ENCODE peak calls at places on chromosomes 1 and 21, in four cellular contexts. P, D, L and S are unnamed samples.

GRCh38 chr1:24830680-24831272 is 85.5 kb downstream of the CLIC4 start:
- DNase-seq in D (no peak), L (no peak), P (peak), S (peak)

GRCh38 chr1:114594046-114594445 is 12.6 kb upstream of the BCAS2 start:
- DNase-seq in P (no peak), D (no peak), L (no peak), S (no peak)

GRCh38 chr1:201026234-201026633 is 2.7 kb upstream of the KIF21B start:
- DNase-seq in D (no peak), P (no peak), L (no peak), S (no peak)

GRCh38 chr1:187053876-187054275 is 225.1 kb downstream of the PLA2G4A start:
- DNase-seq in D (no peak), L (no peak), P (no peak), S (no peak)

GRCh38 chr1:167708940-167709389 is 12.8 kb upstream of the MPZL1 start:
- DNase-seq in D (no peak), L (no peak), P (no peak), S (no peak)

GRCh38 chr1:99170516-99170915 is 93.8 kb upstream of the PLPPR4 start:
- DNase-seq in L (no peak), D (no peak), P (peak), S (no peak)

GRCh38 chr1:197912739-197913494 is 4.3 kb upstream of the LHX9 start:
- DNase-seq in P (no peak), L (no peak), D (no peak), S (no peak)

GRCh38 chr21:34812510-34813265 is 143.9 kb downstream of the CLIC6 start:
- DNase-seq in D (no peak), L (no peak), P (peak), S (no peak)

GRCh38 chr1:202505356-202505755 is 156.9 kb downstream of the PPP1R12B start:
- DNase-seq in P (peak), L (no peak), D (no peak), S (no peak)

GRCh38 chr1:172917972-172918371 is 132.8 kb downstream of the TNFSF18 start:
- DNase-seq in P (peak), L (no peak), D (no peak), S (no peak)

DNA sequence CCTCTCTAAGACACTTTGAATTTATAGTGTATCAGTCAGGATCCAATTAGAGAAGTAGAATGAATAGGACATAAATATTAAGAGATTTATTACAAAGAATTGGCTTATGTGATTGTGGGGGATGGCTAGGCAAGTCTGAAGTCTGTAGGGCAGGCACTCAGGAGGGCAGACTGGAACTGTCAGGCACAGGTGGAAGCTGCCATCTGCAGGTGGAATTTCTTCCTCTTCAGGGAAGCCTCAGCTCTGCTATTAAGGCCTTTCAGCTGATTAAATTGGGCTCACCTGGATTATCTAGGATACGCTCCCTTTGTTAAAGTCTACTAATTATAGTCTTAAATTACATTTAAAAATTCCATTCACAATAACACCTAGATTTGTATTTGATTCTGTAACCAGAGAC is 92.0 kb upstream of the HAO2 start:
- DNase-seq in L (no peak), D (no peak), P (no peak), S (no peak)
- TF ChIP-seq CTCF in L (no peak), D (no peak), P (no peak), S (peak)

DNA sequence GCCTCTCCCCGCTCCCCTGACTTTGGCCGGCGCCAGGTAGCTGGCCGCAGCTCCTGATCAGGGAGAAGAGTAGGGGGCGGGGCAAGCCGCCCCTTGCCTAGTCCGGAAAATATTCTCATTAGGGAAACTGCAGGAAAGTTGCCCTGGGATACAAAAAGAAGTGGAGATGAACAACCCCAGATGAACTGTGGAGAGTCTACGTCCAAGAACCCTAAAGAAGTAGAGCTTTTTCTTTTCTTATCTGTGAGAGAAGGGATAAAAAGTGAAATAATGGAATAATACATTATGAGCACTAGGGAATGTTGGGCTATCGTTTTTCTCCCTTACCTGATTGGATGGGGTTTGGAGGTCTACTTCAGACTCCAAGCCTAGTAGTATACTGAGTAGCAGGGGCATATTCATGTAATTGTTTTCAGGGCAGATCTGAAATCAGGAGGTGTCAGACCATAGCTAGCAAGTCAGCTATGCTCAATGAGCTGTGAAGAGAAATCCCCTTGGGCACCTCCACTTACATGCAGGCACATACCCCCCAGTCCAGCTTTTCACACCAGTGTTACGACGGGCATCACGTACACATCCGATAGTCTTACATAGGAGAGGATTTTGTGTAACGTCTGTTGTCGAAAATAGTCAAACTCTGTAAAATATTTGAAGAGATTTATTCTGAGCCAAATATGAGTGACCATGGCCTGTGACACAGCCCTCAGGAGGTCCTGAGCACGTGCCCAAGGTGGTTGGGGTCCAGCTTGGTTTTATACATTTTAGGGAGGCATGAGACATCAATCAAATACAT is 1.7 kb upstream of the DUSP10 start:
- DNase-seq in L (no peak), D (no peak), P (no peak), S (peak)
- TF ChIP-seq CTCF in L (no peak), D (no peak), P (no peak), S (no peak)

GRCh38 chr1:48864913-48865312 is 88.2 kb upstream of the BEND5 start:
- DNase-seq in P (no peak), L (no peak), D (no peak), S (no peak)

GRCh38 chr1:48870596-48870995 is 93.9 kb upstream of the BEND5 start:
- DNase-seq in D (peak), P (no peak), L (no peak), S (no peak)

GRCh38 chr1:48873944-48874343 is 97.3 kb upstream of the BEND5 start:
- DNase-seq in P (no peak), L (no peak), D (no peak), S (no peak)

GRCh38 chr1:48869116-48869893 is 92.6 kb upstream of the BEND5 start:
- DNase-seq in P (peak), L (no peak), D (no peak), S (no peak)
- TF ChIP-seq CTCF in P (no peak), L (no peak), D (no peak), S (no peak)

GRCh38 chr1:214551436-214552173 is at the start of gene PTPN14:
- DNase-seq in P (peak), D (peak), L (peak), S (peak)
- TF ChIP-seq CTCF in P (peak), D (peak), L (no peak), S (no peak)

DNA sequence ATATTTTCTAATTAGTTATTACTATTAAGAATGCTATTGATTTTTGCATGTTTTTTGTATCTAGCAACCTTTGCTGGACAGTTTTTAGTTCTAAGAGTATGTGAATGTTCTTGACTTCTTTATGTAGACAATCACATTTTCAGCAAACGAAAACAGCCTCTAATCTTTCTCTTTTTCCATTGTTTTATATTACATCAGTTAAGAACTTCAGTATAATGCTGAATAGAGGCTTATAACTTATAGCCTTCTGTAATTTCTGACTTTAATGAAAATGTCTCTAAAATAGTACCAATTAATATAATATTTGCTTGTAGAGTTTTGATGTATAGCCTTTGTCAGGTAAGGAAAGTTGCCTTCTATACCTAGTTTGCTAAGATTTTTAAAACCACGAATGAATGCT is 33.2 kb upstream of the ATF3 start:
- DNase-seq in P (no peak), D (no peak), L (no peak), S (no peak)
- TF ChIP-seq CTCF in P (no peak), D (no peak), L (no peak), S (no peak)

DNA sequence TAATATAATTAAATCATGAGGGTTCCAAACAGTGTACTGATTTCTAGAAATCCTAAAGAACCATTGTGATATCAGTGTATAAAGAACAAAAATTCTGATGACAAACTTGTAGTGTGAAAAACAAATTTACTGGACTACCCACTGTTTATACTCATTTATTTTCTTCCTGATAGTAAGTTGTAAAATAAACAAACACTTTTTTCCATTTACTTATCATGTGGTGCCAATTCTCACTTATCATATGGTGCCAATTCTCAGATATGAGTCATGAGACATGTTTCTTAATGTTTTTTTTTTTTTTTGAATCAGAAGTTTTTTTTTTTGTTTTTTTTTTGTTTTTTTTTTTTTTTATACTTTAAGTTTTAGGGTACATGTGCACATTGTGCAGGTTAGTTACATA is 137.7 kb downstream of the LEPR start:
- DNase-seq in D (no peak), P (peak), L (no peak), S (no peak)
- TF ChIP-seq CTCF in D (no peak), P (no peak), L (no peak), S (no peak)

DNA sequence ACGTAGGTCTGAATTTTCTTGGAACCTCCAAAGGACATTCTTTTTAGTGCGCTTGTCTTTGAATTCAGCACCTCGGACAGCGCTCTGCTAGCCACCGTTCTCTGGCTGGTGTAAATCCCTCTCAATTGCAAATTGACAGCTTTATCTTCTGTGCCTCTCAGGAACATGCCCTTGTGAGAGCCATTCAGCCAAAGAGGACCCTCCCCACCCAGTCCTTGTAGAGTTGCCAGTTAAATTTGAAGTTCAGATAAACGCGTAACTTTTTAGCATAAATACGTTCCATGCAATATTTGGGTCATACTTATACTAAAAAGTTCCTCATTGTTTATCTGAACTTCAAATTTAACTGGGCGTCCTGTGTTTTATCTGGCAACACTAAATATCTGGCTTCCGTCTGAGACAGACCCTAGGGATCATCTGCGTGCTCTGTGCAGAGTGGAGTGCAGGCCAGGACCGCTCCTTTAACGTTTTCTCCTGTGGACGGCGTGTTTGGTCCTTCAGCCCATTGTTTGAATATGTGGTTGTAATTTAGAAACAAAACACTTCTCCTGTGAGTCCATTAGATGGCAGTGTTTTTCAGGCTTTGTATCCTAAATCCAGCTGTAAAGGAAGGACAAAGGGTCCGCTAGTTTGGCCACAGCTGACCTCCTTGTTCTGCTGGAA is 7.0 kb downstream of the KCNAB2 start:
- DNase-seq in D (peak), L (peak), P (peak), S (peak)
- TF ChIP-seq CTCF in D (peak), L (no peak), P (peak), S (peak)

GRCh38 chr1:8374812-8375211 is 56.9 kb downstream of the SLC45A1 start:
- DNase-seq in D (no peak), P (peak), L (no peak), S (no peak)
- TF ChIP-seq CTCF in D (peak), P (peak), L (no peak), S (no peak)

DNA sequence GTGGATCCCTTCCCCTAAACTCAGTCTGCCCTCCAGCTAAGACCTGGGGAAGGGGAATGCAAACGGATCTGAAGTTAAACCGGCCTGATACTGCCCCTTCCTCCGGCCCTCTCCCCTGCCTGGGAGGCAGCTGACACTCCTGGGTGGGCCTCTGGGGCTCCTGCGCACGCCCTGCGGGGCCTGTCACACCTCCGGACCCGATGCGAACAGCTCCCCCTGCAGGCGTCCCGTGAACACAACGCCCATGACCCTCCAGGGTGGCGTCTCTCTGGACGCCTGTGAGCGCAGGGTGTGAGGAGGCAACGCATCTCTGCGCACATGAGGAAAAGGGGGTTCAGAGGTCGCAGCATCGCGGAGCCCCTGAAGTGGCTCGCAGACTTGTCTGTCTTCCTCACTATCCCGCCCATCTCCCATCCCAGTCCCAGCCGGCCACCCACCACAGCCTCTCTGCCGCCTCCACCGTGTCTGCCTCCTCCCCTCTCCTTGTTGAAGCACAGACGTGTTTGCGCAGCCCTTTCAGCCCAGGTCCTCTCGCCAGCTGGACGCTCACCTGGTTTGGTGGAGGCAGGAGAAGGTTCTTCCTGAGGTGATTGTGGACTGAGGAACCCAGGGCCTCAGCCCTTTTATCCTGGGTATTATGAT is 421 bp upstream of the LCE3A start:
- DNase-seq in D (no peak), P (no peak), L (no peak), S (peak)
- TF ChIP-seq CTCF in D (no peak), P (no peak), L (no peak), S (no peak)

GRCh38 chr1:91610829-91611228 is 110.2 kb downstream of the CDC7 start:
- DNase-seq in P (no peak), D (no peak), L (no peak), S (no peak)

GRCh38 chr1:91606546-91607078 is 106.0 kb downstream of the CDC7 start:
- DNase-seq in P (no peak), L (no peak), D (no peak), S (no peak)

GRCh38 chr1:91610102-91610501 is 109.5 kb downstream of the CDC7 start:
- DNase-seq in L (no peak), D (no peak), P (no peak), S (no peak)

GRCh38 chr1:91609571-91609970 is 108.9 kb downstream of the CDC7 start:
- DNase-seq in P (peak), L (no peak), D (no peak), S (no peak)

DNA sequence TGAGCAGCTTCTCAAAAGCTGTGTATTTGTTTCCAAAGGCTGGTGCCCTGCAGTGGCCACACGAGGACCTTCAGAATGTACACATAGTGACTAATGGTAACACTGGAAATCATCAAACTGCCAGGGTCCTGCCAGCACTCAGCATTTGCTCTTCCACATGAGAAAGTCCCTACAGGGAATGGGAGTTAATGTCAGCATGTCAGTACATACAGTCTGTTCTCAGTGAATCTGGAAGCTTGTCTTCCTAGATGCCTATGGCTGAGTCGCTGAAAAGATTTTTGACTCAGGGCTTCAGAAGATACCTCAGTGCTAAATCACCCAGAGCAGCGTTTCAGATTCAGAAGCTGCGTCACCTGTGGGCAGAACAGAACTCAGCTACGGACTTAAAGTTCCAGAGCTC is 108.2 kb downstream of the CDC7 start:
- DNase-seq in L (no peak), D (no peak), P (peak), S (no peak)
- TF ChIP-seq CTCF in L (no peak), D (no peak), P (no peak), S (no peak)